ENCODE peak calls at places on chromosomes 16 and 17, in eight cellular contexts. C, Z, V, N, J, O, F and L are unnamed samples.

GRCh38 chr16:19505600-19506303 is 16.1 kb downstream of the GDE1 start:
- DNase-seq in V (no peak), C (no peak), Z (no peak), N (no peak), O (no peak), J (no peak), F (no peak), L (no peak)

GRCh38 chr17:75827291-75828050 is 16.7 kb downstream of the UNC13D start:
- DNase-seq in C (peak; percentile 49), O (peak; percentile 70), J (peak; percentile 44), N (peak; percentile 65), V (peak; percentile 76), Z (peak; percentile 73), F (no peak), L (peak; percentile 85)

GRCh38 chr16:89899879-89900481 is 18.7 kb upstream of the MC1R start:
- DNase-seq in V (no peak), N (no peak), Z (no peak), J (no peak), C (no peak), O (no peak), F (no peak), L (no peak)

GRCh38 chr17:5419959-5420653 is at the start of gene RPAIN:
- DNase-seq in N (peak; percentile 91), F (peak; percentile 43), Z (peak; percentile 78), O (peak; percentile 88), C (peak; percentile 93), J (peak; percentile 92), V (peak; percentile 90), L (peak; percentile 94)

GRCh38 chr16:58027341-58028167 is 2.0 kb downstream of the MMP15 start:
- DNase-seq in J (no peak), C (peak; percentile 88), O (peak; percentile 72), F (no peak), V (peak; percentile 70), Z (no peak), N (peak; percentile 79), L (peak; percentile 82)

GRCh38 chr17:35213412-35213925 is 19.3 kb upstream of the SLC35G3 start:
- DNase-seq in F (no peak), N (no peak), J (no peak), V (no peak), Z (no peak), O (no peak), C (no peak), L (no peak)

GRCh38 chr17:36755586-36755985 is 154.2 kb downstream of the MRM1 start:
- DNase-seq in C (peak; percentile 54), J (peak; percentile 23), Z (peak; percentile 23), F (no peak), O (no peak), V (no peak), N (peak; percentile 67), L (no peak)

GRCh38 chr17:17403899-17404576 is 72.8 kb upstream of the MED9 start:
- DNase-seq in V (no peak), J (no peak), Z (peak; percentile 61), C (peak; percentile 26), F (no peak), O (no peak), N (peak; percentile 45), L (no peak)

GRCh38 chr16:30395155-30395991 is at the start of gene ZNF48:
- DNase-seq in O (peak; percentile 91), C (peak; percentile 71), V (peak; percentile 88), J (peak; percentile 88), N (peak; percentile 89), Z (peak; percentile 64), F (no peak), L (peak; percentile 97)

GRCh38 chr16:64351116-64351515 is 770.7 kb downstream of the CDH11 start:
- DNase-seq in F (no peak), Z (no peak), J (no peak), V (no peak), N (no peak), C (no peak), O (no peak), L (no peak)

DNA sequence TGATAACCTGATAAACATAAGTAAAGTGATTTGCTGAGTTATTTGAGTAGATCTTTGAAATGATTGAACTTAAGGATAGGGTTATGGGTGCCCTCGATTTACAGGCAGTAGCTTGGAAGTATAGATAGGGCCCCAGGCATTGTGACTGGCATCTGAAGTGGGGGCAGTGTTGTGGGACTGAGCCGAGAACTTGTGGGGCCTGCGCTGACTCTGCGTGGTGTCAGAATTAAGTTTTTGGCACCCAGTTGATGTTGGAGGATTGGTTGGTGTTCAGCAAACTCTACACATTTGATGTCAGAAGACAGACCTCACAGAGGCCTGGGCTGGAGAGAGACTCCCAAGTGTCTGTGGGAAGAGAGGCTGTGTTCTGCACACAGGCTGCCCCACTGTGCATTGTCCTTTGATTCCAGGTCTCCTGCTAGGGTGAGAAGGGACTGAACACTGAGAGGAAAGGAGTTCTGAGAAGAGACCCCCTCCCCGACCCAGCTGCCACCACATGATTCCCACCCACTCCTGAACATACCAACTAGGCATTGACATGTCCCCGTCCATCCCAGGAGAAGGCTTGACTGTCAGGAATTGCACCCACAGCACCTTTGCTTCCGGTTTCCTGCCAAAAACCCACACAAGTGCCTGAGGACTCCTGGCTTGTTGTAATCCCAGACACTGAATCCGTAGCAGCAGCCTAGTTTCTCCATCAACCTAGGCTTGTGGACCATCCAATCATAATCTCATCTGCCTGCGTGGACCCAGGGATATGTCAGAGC is 4.5 kb downstream of the ZNF267 start:
- DNase-seq in Z (no peak), V (no peak), O (no peak), J (no peak), C (no peak), F (no peak), N (no peak), L (no peak)
- H3K9me3 ChIP-seq in Z (no peaks in the 10 kb centered on the region), V (no peaks in the 10 kb centered on the region), O (no peaks in the 10 kb centered on the region), J (no peaks in the 10 kb centered on the region), C (no peaks in the 10 kb centered on the region), F (no peaks in the 10 kb centered on the region), N (no peaks in the 10 kb centered on the region), L (no peaks in the 10 kb centered on the region)

GRCh38 chr16:2715519-2715918 is 4.5 kb downstream of the PRSS27 start:
- DNase-seq in J (peak; percentile 32), F (no peak), N (peak; percentile 60), V (peak; percentile 68), Z (peak; percentile 89), C (peak; percentile 20), O (peak; percentile 73), L (peak; percentile 89)

GRCh38 chr16:2716948-2717347 is 3.1 kb downstream of the PRSS27 start:
- DNase-seq in Z (no peak), O (no peak), N (no peak), F (no peak), C (no peak), V (no peak), J (no peak), L (no peak)

GRCh38 chr16:2717360-2718263 is 2.4 kb downstream of the PRSS27 start:
- DNase-seq in V (no peak), N (no peak), C (no peak), F (no peak), Z (no peak), J (no peak), O (no peak), L (peak; percentile 60)

GRCh38 chr16:2715064-2715463 is 5.0 kb downstream of the PRSS27 start:
- DNase-seq in V (no peak), C (no peak), O (no peak), N (no peak), J (no peak), Z (no peak), F (no peak), L (no peak)

GRCh38 chr16:2716101-2716885 is 3.7 kb downstream of the PRSS27 start:
- DNase-seq in O (no peak), J (no peak), F (no peak), C (no peak), Z (no peak), V (no peak), N (no peak), L (peak; percentile 65)
- H3K4me3 ChIP-seq in O (no peak overlapping the region), J (no peak overlapping the region), F (peak overlapping the region; percentile 51), C (no peak overlapping the region), Z (peak overlapping the region; percentile 33), V (no peak overlapping the region), N (no peak overlapping the region), L (no peak overlapping the region)

GRCh38 chr16:68064791-68065365 is 20.3 kb upstream of the NFATC3 start:
- DNase-seq in Z (peak; percentile 73), F (no peak), V (peak; percentile 63), O (peak; percentile 77), C (peak; percentile 69), J (peak; percentile 46), N (peak; percentile 78), L (peak; percentile 76)

GRCh38 chr16:68068926-68069325 is 16.2 kb upstream of the NFATC3 start:
- DNase-seq in Z (no peak), O (no peak), N (no peak), J (no peak), V (no peak), C (no peak), F (no peak), L (no peak)

GRCh38 chr16:68065716-68066305 is 19.4 kb upstream of the NFATC3 start:
- DNase-seq in F (no peak), O (no peak), N (no peak), C (no peak), Z (no peak), V (no peak), J (no peak), L (no peak)

GRCh38 chr16:68069511-68070248 is 15.5 kb upstream of the NFATC3 start:
- DNase-seq in N (peak; percentile 78), C (peak; percentile 78), O (peak; percentile 48), Z (peak; percentile 43), J (no peak), V (peak; percentile 60), F (no peak), L (peak; percentile 84)

DNA sequence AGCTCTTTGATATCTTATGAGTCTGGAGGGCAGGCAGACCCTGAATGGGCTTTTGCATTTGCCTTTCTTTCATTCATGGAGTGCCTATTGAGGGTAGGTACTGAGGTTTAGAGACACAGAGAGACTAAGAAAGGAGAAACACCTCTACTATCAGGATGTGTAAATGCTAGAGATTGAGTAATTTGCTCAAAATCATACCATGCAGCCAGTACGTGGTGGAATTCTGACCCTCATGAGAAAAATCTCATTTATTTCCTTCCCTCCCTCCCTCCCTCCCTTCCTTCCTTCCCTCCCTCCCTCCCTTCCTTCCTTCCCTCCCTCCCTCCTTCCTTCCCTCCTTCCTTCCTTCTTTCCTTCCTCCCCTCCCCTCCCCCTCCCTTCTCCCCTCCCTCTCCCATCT is 18.4 kb upstream of the NFATC3 start:
- DNase-seq in N (no peak), F (no peak), V (no peak), C (no peak), J (no peak), Z (no peak), O (no peak), L (no peak)
- H3K27ac ChIP-seq in N (no peak overlapping the region), F (no peak overlapping the region), V (no peak overlapping the region), C (no peak overlapping the region), J (no peak overlapping the region), Z (no peak overlapping the region), O (no peak overlapping the region), L (no peak overlapping the region)

GRCh38 chr16:87778476-87778829 is 12.7 kb upstream of the KLHDC4 start:
- DNase-seq in O (no peak), N (no peak), J (no peak), F (no peak), C (no peak), Z (no peak), V (no peak), L (no peak)

GRCh38 chr16:87778830-87779579 is 13.2 kb upstream of the KLHDC4 start:
- DNase-seq in F (peak; percentile 50), Z (peak; percentile 95), J (peak; percentile 77), V (peak; percentile 87), O (peak; percentile 83), N (peak; percentile 93), C (peak; percentile 84), L (peak; percentile 96)

GRCh38 chr16:87784812-87785211 is 19.0 kb upstream of the KLHDC4 start:
- DNase-seq in F (no peak), V (no peak), J (no peak), Z (no peak), N (no peak), O (no peak), C (no peak), L (no peak)

GRCh38 chr16:87780385-87780989 is 14.7 kb upstream of the KLHDC4 start:
- DNase-seq in J (peak; percentile 47), Z (peak; percentile 41), O (no peak), F (no peak), N (peak; percentile 49), C (peak; percentile 12), V (peak; percentile 30), L (no peak)
- H3K9me3 ChIP-seq in J (no peaks in the 10 kb centered on the region), Z (no peaks in the 10 kb centered on the region), O (no peaks in the 10 kb centered on the region), F (no peaks in the 10 kb centered on the region), N (no peaks in the 10 kb centered on the region), C (no peaks in the 10 kb centered on the region), V (no peaks in the 10 kb centered on the region), L (no peaks in the 10 kb centered on the region)